ENCODE peak calls at places on chromosome 16, in ten cellular contexts. M is stomach, P is spleen, J is sigmoid colon, G is HL-60, Z is prostate gland, D is transverse colon, K is K562, F is suprapubic skin, E is breast epithelium. T is an unnamed sample.

GRCh38 chr16:87123356-87124001 is 193.7 kb downstream of the C16orf95 start:
- DNase-seq in P (no peak), G (no peak), J (peak), E (no peak), M (no peak), K (no peak), Z (no peak), F (no peak), D (no peak), T (no peak)

GRCh38 chr16:81587626-81588160 is 143.1 kb downstream of the CMIP start:
- DNase-seq in E (no peak), K (no peak), P (no peak), J (no peak), M (no peak), F (no peak), D (no peak), Z (no peak), G (no peak), T (no peak)

GRCh38 chr16:64615647-64616280 is 506.1 kb downstream of the CDH11 start:
- DNase-seq in J (no peak), G (no peak), K (no peak), D (no peak), Z (no peak), F (no peak), P (peak), E (no peak), M (no peak), T (no peak)

GRCh38 chr16:10731790-10732189 is 11.9 kb upstream of the NUBP1 start:
- DNase-seq in Z (no peak), F (no peak), E (no peak), G (no peak), K (no peak), J (no peak), M (no peak), D (no peak), P (no peak), T (no peak)

GRCh38 chr16:24717411-24717810 is 12.0 kb upstream of the TNRC6A start:
- DNase-seq in Z (no peak), K (no peak), D (no peak), G (no peak), P (no peak), M (no peak), F (no peak), J (no peak), E (no peak), T (no peak)

GRCh38 chr16:82995927-82996441 is 369.2 kb downstream of the CDH13 start:
- DNase-seq in J (no peak), M (no peak), F (no peak), D (peak), G (no peak), E (no peak), K (no peak), P (no peak), Z (no peak), T (no peak)

GRCh38 chr16:745739-746138 is 4.9 kb upstream of the CIAO3 start:
- DNase-seq in F (no peak), K (peak), Z (no peak), G (no peak), J (no peak), E (no peak), D (no peak), M (peak), P (peak), T (no peak)

GRCh38 chr16:84675423-84675822 is 24.4 kb upstream of the USP10 start:
- DNase-seq in E (no peak), F (no peak), P (peak), K (no peak), D (no peak), J (no peak), Z (no peak), G (no peak), M (no peak), T (no peak)

GRCh38 chr16:65534121-65534528 is 412.3 kb upstream of the CDH11 start:
- DNase-seq in D (no peak), M (no peak), Z (no peak), K (no peak), E (no peak), G (no peak), P (no peak), F (no peak), J (no peak), T (peak)

GRCh38 chr16:11914759-11915643 is 755 bp downstream of the GSPT1 start:
- DNase-seq in Z (peak), P (peak), M (peak), G (peak), F (no peak), J (peak), D (peak), E (no peak), K (peak), T (no peak)

GRCh38 chr16:81642943-81643342 is 136.1 kb upstream of the PLCG2 start:
- DNase-seq in K (no peak), G (no peak), Z (no peak), J (no peak), E (no peak), F (no peak), P (no peak), D (no peak), M (no peak), T (no peak)

GRCh38 chr16:76926595-76926994 is 264.4 kb upstream of the MON1B start:
- DNase-seq in K (no peak), M (no peak), D (no peak), F (no peak), P (no peak), Z (no peak), J (no peak), G (no peak), E (no peak), T (no peak)

GRCh38 chr16:19153876-19154275 is 14.2 kb upstream of the SYT17 start:
- DNase-seq in J (no peak), K (peak), P (no peak), D (no peak), Z (no peak), E (no peak), M (no peak), G (peak), F (no peak), T (no peak)

GRCh38 chr16:3170440-3171180 is 17.4 kb upstream of the OR1F1 start:
- DNase-seq in G (no peak), M (no peak), P (peak), Z (no peak), K (no peak), F (no peak), E (no peak), D (no peak), J (peak), T (no peak)

GRCh38 chr16:80287674-80288073 is 253.1 kb upstream of the DYNLRB2 start:
- DNase-seq in Z (no peak), D (no peak), E (no peak), F (no peak), G (no peak), P (no peak), M (no peak), J (no peak), K (no peak), T (no peak)

GRCh38 chr16:86471896-86472295 is 38.4 kb upstream of the FOXF1 start:
- DNase-seq in M (no peak), Z (no peak), P (no peak), G (no peak), D (no peak), F (no peak), K (no peak), E (no peak), J (no peak), T (no peak)

GRCh38 chr16:67349172-67349571 is 22.6 kb downstream of the LRRC36 start:
- DNase-seq in E (no peak), P (no peak), J (no peak), G (no peak), M (no peak), Z (no peak), F (no peak), D (no peak), K (peak), T (no peak)

GRCh38 chr16:86211800-86212199 is 298.5 kb upstream of the FOXF1 start:
- DNase-seq in G (peak), M (no peak), Z (no peak), K (no peak), P (no peak), F (no peak), D (no peak), J (peak), E (peak), T (no peak)

GRCh38 chr16:57648125-57648524 is 19.7 kb downstream of the ADGRG1 start:
- DNase-seq in K (no peak), G (no peak), D (no peak), M (no peak), J (no peak), P (no peak), E (no peak), Z (no peak), F (no peak), T (no peak)

GRCh38 chr16:585351-585750 is 4.5 kb upstream of the RAB40C start:
- DNase-seq in D (no peak), M (peak), K (no peak), P (peak), J (no peak), Z (no peak), F (no peak), E (no peak), G (peak), T (no peak)

GRCh38 chr16:86901483-86901882 is 323.1 kb downstream of the FOXL1 start:
- DNase-seq in Z (no peak), P (no peak), J (no peak), K (no peak), E (no peak), M (no peak), D (no peak), G (no peak), F (peak), T (no peak)

GRCh38 chr16:88941051-88941932 is 35.7 kb downstream of the CBFA2T3 start:
- DNase-seq in Z (no peak), G (no peak), D (peak), E (no peak), M (peak), F (no peak), P (peak), J (no peak), K (no peak), T (no peak)

GRCh38 chr16:7615565-7615964 is 282.9 kb downstream of the RBFOX1 start:
- DNase-seq in P (no peak), E (no peak), Z (no peak), G (no peak), M (no peak), F (no peak), D (no peak), J (no peak), K (peak), T (no peak)

GRCh38 chr16:26317885-26318284 is 626.1 kb downstream of the HS3ST4 start:
- DNase-seq in D (no peak), G (no peak), K (no peak), M (no peak), E (no peak), Z (no peak), P (no peak), F (no peak), J (no peak), T (no peak)

GRCh38 chr16:2481676-2482075 is 6.7 kb downstream of the TBC1D24 start:
- DNase-seq in P (no peak), M (no peak), Z (no peak), J (no peak), E (no peak), K (no peak), F (no peak), G (no peak), D (no peak), T (no peak)

GRCh38 chr16:30438835-30439234 is 6.8 kb downstream of the SEPHS2 start:
- DNase-seq in K (no peak), J (no peak), M (no peak), G (no peak), P (no peak), F (no peak), D (no peak), Z (no peak), E (no peak), T (no peak)

GRCh38 chr16:30722443-30722842 is 23.5 kb downstream of the SRCAP start:
- DNase-seq in M (no peak), E (no peak), P (peak), G (no peak), F (no peak), Z (no peak), D (no peak), K (peak), J (peak), T (no peak)

GRCh38 chr16:11796227-11797165 is 562 bp downstream of the ZC3H7A start:
- DNase-seq in K (peak), E (no peak), Z (peak), G (peak), F (peak), P (peak), M (peak), D (peak), J (peak), T (peak)

GRCh38 chr16:29877266-29877961 is 14.4 kb upstream of the CDIPT start:
- DNase-seq in P (no peak), M (no peak), D (no peak), F (no peak), J (no peak), G (peak), Z (no peak), K (peak), E (no peak), T (no peak)

GRCh38 chr16:12802661-12803060 is 1.0 kb downstream of the CPPED1 start:
- DNase-seq in K (no peak), Z (no peak), M (no peak), P (no peak), G (no peak), F (no peak), J (no peak), E (no peak), D (no peak), T (no peak)

GRCh38 chr16:22694887-22695382 is 119.0 kb upstream of the HS3ST2 start:
- DNase-seq in J (peak), D (peak), P (no peak), M (no peak), F (no peak), E (no peak), Z (no peak), G (no peak), K (no peak), T (no peak)

GRCh38 chr16:85959686-85960085 is 60.7 kb downstream of the IRF8 start:
- DNase-seq in D (peak), Z (no peak), K (no peak), E (no peak), J (no peak), P (no peak), F (no peak), G (no peak), M (no peak), T (no peak)

GRCh38 chr16:68387301-68387700 is 61.0 kb downstream of the SMPD3 start:
- DNase-seq in F (no peak), D (peak), J (no peak), G (no peak), K (peak), M (peak), P (no peak), Z (no peak), E (no peak), T (no peak)

GRCh38 chr16:1102921-1103648 is 7.0 kb upstream of the C1QTNF8 start:
- DNase-seq in F (no peak), G (peak), J (no peak), Z (peak), D (peak), E (no peak), P (peak), M (peak), K (peak), T (no peak)

GRCh38 chr16:1723450-1724147 is 17.6 kb downstream of the MAPK8IP3 start:
- DNase-seq in F (no peak), D (peak), G (peak), M (peak), J (no peak), P (no peak), Z (peak), K (peak), E (no peak), T (no peak)

DNA sequence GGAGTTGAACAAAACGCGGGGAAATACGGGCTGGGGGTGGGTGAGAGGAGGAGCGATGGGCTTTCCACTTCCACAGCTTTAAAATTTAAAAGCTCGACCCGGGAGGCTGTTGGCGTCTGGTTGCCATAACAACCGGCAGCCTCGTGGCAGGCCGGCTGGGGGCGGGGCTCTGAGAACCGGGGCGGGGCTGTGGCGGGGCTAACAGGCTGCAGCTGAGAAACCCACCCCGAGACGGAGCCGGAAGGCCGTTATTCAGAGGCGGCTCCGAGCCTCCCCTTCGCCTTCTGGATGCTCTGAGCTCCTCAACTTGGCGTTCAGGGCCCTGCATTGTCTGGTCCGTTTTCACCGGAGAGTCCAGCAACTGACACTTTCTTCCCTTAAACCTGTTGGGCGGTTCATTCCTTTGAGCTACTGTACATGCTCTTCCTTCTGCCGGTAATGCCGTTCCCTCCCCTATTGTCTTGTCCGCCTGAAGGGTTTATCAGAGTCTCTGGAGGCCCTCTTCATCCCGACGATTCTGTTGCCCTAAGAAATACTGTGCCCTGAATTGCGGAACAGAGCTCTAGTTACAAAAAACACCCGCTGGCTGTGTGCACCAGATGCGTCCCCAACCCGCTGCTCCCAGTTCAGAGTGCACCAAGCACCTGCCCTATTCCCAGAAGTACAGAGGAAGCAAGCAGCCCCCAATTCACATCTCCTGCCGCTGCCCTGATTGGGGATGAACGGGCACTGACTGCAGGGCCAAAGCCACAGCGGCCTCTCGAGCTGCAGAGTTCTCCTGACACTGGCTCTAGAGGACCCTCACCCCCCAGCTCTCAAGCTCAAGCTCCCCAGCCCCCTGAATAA is 616 bp downstream of the DNAAF8 start:
- DNase-seq in J (peak), D (peak), Z (peak), G (peak), E (peak), K (peak), F (peak), M (peak), P (peak), T (peak)
- TF ChIP-seq POLR2AphosphoS5 in J (peak), D (no peak), Z (no peak), G (no peak), E (no peak), K (no peak), F (no peak), M (no peak), P (peak), T (no peak)

DNA sequence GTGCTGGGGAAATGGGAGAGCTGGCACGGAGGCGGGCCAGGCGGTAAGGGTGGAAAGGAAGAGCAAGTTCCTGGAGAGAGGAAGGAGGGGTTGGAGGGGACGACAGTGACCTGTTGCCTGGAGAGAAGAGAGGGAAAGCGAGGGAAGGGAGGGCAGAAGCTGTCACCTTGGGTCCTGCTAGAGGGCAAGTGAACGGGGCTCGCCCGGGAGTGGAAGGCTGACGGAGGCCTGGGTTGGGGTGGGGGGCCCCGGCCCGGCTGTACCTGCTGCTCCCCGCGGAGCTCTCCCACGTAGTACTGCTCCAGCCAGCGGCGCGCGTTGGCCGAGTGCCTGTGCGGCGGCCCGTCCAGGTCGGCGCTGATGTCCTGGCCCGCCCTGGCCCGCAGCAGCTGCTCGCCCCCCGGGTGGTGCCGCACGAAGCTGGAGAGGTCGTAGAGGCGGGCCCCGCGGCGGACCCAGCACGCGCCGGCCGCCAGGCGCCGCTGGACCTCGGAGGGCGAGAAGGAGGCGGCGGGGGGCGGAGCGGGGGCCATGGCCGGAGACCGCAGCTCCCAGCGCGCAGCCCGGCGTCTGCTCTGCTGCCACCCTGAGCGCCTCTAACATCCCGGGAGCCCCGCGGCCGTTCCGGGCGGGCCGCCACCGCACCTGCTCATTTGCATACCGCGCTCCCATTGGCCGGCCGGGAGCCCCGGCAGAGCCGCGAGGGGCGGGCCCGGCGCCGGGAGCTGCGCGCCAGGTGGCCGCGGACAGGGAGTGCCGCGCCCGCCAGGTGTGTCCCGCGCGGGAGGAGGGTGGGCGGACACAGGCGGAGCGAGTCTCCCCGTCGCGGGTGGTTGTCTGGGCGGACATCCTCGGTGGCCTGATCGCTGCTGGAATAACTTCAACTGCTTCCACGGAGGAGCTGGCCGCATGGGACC is at the start of gene FA2H:
- DNase-seq in P (peak), E (peak), M (peak), G (peak), F (no peak), D (peak), Z (peak), J (peak), K (peak), T (peak)
- TF ChIP-seq CTCF in P (no peak), E (peak), M (peak), G (no peak), F (no peak), D (peak), Z (no peak), J (no peak), K (peak), T (no peak)

GRCh38 chr16:70269471-70269870 is 17.7 kb upstream of the EXOSC6 start:
- DNase-seq in E (no peak), M (no peak), J (peak), Z (no peak), G (no peak), P (peak), K (peak), D (no peak), F (no peak), T (no peak)
- TF ChIP-seq POLR2AphosphoS5 in E (no peak), M (no peak), J (no peak), Z (no peak), G (no peak), P (no peak), K (no peak), D (no peak), F (no peak), T (no peak)

GRCh38 chr16:56607675-56608042 is 725 bp upstream of the MT2A start:
- DNase-seq in J (no peak), Z (no peak), K (no peak), D (no peak), P (no peak), E (no peak), F (no peak), G (no peak), M (no peak), T (no peak)

GRCh38 chr16:56608043-56608875 is at the start of gene MT2A:
- DNase-seq in K (peak), J (peak), F (peak), G (peak), D (peak), Z (peak), M (peak), E (peak), P (peak), T (peak)

GRCh38 chr16:56609463-56609921 is 1.1 kb downstream of the MT2A start:
- DNase-seq in Z (peak), F (peak), G (peak), K (no peak), M (peak), E (no peak), P (peak), J (peak), D (peak), T (no peak)

GRCh38 chr16:56610017-56610608 is 1.7 kb downstream of the MT2A start:
- DNase-seq in K (no peak), P (peak), F (no peak), G (peak), Z (peak), M (peak), E (no peak), D (peak), J (peak), T (no peak)

GRCh38 chr16:56608876-56609462 is 585 bp downstream of the MT2A start:
- DNase-seq in J (no peak), K (peak), E (no peak), D (no peak), M (no peak), Z (no peak), P (no peak), F (no peak), G (no peak), T (no peak)
- TF ChIP-seq CTCF in J (peak), K (no peak), E (no peak), D (no peak), M (no peak), Z (no peak), P (no peak), F (no peak), G (no peak), T (no peak)

DNA sequence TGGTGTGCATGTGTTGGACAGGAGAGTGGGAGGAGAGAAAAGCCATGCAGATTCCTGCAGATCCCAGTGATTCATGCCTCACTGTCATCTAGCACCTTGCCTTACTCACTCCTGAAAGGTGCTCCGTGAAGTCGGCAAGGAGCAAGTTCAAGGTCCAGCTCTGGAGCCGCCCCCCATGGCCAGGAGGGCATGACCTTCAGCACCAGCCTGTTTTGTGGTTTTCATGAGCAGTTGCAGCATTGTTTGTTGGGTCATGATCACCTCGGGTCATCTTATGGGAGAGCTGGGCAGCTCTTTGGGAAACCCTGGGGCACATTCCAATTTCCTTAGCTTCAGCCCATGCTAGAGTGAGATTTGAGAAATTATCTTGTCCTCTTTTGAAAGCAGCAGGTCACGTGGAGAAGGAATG is 137.5 kb upstream of the IRX3 start:
- DNase-seq in P (no peak), K (no peak), G (no peak), F (no peak), Z (no peak), M (no peak), J (no peak), D (no peak), E (no peak), T (no peak)
- TF ChIP-seq POLR2AphosphoS5 in P (no peak), K (no peak), G (no peak), F (no peak), Z (no peak), M (no peak), J (no peak), D (no peak), E (no peak), T (no peak)